ENCODE peak calls at places on chromosomes 7 and 10, in four cellular contexts. V is GM12878, Q is choroid plexus epithelial cell, P is cardiac fibroblast. G is an unnamed sample.

GRCh38 chr10:17387861-17388503 is 66.4 kb downstream of the ST8SIA6 start:
- DNase-seq in V (no peak), Q (peak; percentile 8), P (no peak), G (no peak)

GRCh38 chr10:22323538-22324305 is 2.8 kb downstream of the BMI1 start:
- DNase-seq in Q (no peak), V (no peak), P (no peak), G (no peak)

GRCh38 chr10:24703700-24704099 is 20.0 kb downstream of the ARHGAP21 start:
- DNase-seq in V (no peak), Q (peak; percentile 85), P (no peak), G (peak; percentile 77)

GRCh38 chr10:1393481-1393880 is 337.3 kb downstream of the WDR37 start:
- DNase-seq in V (no peak), Q (no peak), P (no peak), G (no peak)

GRCh38 chr7:94344826-94345225 is 49.9 kb upstream of the COL1A2 start:
- DNase-seq in V (no peak), Q (peak; percentile 81), P (peak; percentile 50), G (no peak)

GRCh38 chr10:1268856-1269255 is 212.7 kb downstream of the WDR37 start:
- DNase-seq in V (no peak), P (no peak), Q (no peak), G (no peak)

GRCh38 chr10:90319188-90319914 is 538.5 kb downstream of the HTR7 start:
- DNase-seq in Q (peak; percentile 92), P (peak; percentile 75), V (peak; percentile 48), G (no peak)

GRCh38 chr10:118873080-118873737 is 118.4 kb upstream of the CACUL1 start:
- DNase-seq in Q (peak; percentile 76), V (no peak), P (peak; percentile 56), G (no peak)

GRCh38 chr10:114239117-114239993 is at the start of gene VWA2:
- DNase-seq in P (no peak), V (no peak), Q (no peak), G (no peak)

GRCh38 chr7:139853576-139854511 is 24.8 kb downstream of the TBXAS1 start:
- DNase-seq in P (peak; percentile 95), V (no peak), Q (peak; percentile 83), G (peak; percentile 52)

GRCh38 chr7:34075976-34076375 is 170.6 kb downstream of the BMPER start:
- DNase-seq in V (no peak), Q (no peak), P (peak; percentile 53), G (no peak)

GRCh38 chr10:1782841-1783240 is 45.5 kb upstream of the ADARB2 start:
- DNase-seq in P (no peak), Q (no peak), V (no peak), G (no peak)

GRCh38 chr7:11474902-11475585 is 357.0 kb downstream of the THSD7A start:
- DNase-seq in P (no peak), Q (peak; percentile 33), V (no peak), G (no peak)

GRCh38 chr7:44107961-44108767 is 4.0 kb downstream of the AEBP1 start:
- DNase-seq in V (no peak), Q (no peak), P (no peak), G (no peak)

GRCh38 chr7:44108768-44109750 is 4.9 kb downstream of the AEBP1 start:
- DNase-seq in V (no peak), Q (no peak), P (no peak), G (no peak)

GRCh38 chr7:44105832-44106231 is 1.7 kb downstream of the AEBP1 start:
- DNase-seq in Q (no peak), V (no peak), P (no peak), G (no peak)

GRCh38 chr7:44106311-44107065 is 2.3 kb downstream of the AEBP1 start:
- DNase-seq in P (no peak), V (no peak), Q (no peak), G (no peak)

DNA sequence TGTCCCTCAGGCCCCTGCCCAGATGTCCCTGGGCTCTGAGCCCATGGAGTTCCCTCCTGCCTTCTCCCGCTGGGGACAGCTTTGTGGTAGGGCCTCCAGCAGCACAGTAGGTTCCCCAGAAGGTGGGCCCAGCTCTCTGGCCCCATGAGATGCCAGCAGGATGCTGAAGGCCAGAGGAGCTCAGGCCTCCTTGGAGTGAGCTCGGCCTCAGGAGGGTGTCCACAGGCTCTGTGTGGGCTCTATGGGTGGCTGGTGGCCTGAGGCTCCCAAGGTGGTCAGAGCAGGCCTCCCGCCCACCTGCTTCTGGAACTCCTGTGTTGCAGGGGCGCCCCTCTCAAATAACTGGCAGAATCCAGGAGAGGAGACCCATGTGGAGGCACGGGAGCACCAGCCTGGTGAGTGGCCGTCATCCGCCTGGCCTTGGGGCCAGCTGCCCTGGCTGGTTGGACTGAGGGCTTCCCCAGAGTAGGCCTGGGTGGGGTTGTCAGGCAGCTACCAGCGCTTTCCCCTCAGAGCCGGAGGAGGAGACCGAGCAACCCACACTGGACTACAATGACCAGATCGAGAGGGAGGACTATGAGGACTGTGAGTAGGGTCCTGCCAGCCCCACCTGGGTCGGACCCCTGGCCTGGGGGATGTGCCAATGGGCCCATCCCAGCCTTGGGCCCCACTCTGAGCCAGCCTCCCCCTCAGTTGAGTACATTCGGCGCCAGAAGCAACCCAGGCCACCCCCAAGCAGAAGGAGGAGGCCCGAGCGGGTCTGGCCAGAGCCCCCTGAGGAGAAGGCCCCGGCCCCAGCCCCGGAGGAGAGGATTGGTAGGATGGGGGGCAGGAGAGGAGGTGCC is 3.2 kb downstream of the AEBP1 start:
- DNase-seq in P (no peak), Q (no peak), V (no peak), G (no peak)
- H3K4me3 ChIP-seq in P (no peak overlapping the region), Q (no peak overlapping the region), V (no peak overlapping the region), G (peak overlapping the region; percentile 62)

GRCh38 chr7:31729195-31729804 is 42.3 kb downstream of the PPP1R17 start:
- DNase-seq in V (no peak), P (no peak), Q (no peak), G (no peak)
- TF ChIP-seq CTCF in V (no peak), P (no peak), Q (no peak), G (no peak)

DNA sequence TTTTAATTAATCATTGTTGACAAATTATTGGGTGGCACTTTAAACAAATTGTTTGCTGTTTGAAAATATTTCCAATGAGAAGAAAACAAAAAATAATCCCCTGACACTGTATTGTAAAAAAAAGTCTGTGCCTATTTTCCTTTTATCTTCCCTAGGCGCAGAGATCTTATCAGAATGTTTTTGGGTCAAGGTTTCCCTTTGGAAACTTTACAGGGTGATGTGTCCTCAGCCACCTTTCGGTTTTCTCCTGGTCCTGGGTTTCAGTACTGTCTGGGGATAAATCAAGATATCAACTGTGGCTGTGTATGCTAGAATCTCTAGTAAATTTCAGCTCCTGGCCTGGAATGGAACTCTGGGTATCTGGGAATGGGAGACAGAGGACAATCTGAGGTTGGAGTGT is 1.4 kb downstream of the ZNF107 start:
- DNase-seq in P (no peak), V (no peak), Q (no peak), G (no peak)
- H3K4me3 ChIP-seq in P (no peak overlapping the region), V (peak overlapping the region; percentile 97), Q (no peak overlapping the region), G (no peak overlapping the region)

DNA sequence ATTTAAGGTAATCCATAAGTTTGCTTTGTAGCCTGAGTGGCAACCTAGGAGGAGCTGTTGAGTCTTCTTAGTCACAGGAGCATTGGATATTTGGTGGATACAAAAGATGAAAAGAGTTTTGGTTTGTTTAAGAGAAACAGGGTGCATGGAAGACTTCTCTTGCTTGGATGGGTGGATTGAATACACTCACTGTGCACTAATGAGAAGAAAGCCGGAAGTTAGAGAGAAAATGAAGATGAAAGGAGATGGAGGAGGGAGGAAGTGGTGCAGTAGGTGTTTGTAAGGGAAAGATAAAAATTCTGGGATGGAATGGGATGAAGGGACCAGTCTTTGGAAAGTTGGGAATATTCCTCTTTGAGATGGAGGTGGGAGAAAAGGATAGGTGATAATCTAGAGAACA is 7.7 kb downstream of the MDFIC start:
- DNase-seq in P (no peak), Q (no peak), V (no peak), G (no peak)
- TF ChIP-seq CTCF in P (peak; percentile 8), Q (peak; percentile 35), V (peak; percentile 28), G (no peak)

DNA sequence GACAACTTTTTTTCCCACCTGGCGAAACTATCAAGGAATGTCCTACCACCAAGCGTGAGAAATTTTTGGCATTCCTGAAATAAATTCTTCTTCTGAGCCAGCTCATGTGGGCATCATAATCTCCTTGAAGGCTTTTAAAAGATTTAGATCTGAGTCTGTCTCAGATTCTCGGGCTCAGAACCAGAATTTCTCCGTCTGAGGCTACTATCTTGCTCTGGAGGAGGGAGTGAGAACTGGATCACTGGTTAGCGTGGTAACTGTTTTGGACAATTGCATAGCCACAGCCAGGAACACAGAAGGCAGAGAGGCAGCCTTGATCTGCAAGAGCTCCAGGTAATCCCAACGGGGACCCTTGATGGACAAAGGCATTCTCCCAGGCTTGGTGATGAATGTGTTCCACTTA is 1.0 kb upstream of the PLAC9 start:
- DNase-seq in P (no peak), Q (no peak), V (no peak), G (no peak)
- H3K4me3 ChIP-seq in P (no peak overlapping the region), Q (no peak overlapping the region), V (no peak overlapping the region), G (no peak overlapping the region)

DNA sequence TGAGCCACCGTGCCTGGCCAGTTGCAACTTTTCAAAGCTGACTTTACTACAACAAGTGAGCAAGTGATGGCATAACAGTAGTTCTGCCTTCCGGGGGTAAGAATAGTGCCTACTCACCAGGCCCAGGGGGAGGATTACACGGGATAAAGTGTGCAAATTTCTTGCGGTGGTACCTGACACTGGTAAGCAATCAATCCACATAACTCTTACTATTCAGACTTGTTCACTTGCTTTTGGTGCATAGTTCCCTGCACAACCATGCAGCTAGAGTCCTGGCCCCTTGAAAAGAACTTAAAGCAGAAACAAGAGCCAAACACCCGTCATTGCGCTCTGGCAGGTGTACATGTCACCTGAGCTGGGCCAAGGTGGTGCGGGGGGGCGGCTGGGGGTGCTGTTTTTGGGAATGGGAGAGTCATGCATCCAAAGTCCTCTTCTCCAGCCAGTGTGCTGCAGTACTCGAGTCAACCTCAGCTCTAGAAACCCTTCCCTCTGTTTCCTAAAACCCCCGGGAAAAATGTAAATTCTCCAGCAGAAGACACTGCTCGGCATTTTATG is 5.4 kb upstream of the COBL start:
- DNase-seq in Q (no peak), V (no peak), P (no peak), G (no peak)
- TF ChIP-seq CTCF in Q (no peak), V (no peak), P (no peak), G (no peak)

GRCh38 chr10:54396004-54396403 is 405.0 kb downstream of the PCDH15 start:
- DNase-seq in Q (no peak), P (no peak), V (no peak), G (no peak)
- H3K4me3 ChIP-seq in Q (no peak overlapping the region), P (no peak overlapping the region), V (no peak overlapping the region), G (no peak overlapping the region)

DNA sequence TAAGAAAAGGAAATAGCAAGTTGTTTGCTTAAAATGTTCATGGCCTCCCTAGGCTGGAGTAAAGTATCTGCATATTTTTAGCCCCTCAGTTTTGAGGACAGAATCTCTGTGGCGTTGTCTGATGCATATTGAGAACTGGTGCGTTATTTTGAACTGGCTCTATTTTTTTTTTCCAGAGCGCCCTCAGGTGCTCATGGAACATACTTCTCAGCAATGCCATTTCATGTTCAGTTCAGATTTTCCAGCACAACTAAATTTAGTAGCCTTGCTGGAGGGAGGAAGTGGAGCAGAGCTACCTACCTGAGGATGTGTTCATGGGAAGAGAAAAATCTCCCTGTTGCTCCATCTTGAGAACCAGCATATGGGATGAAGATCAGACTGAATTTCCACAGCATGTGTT is 870.5 kb downstream of the LRMDA start:
- DNase-seq in Q (peak; percentile 22), V (no peak), P (no peak), G (no peak)
- TF ChIP-seq CTCF in Q (peak; percentile 38), V (no peak), P (peak; percentile 1), G (no peak)

G was measured in AG09309.